ENCODE peak calls at places on chromosomes 12 and 14, in five cellular contexts. M, J, F, E and O are unnamed samples. For H3K36me3 and H3K4me1, the result is how much of the 10 kb centered on the place peaks cover.

GRCh38 chr14:90087433-90087832 is 25.6 kb downstream of the KCNK13 start:
- DNase-seq in M (no peak), J (peak), F (peak), E (no peak), O (peak)

GRCh38 chr14:92702441-92702918 is 45.9 kb downstream of the LGMN start:
- DNase-seq in M (no peak), J (peak), F (no peak), E (no peak), O (no peak)

GRCh38 chr12:117330441-117331113 is 30.8 kb downstream of the NOS1 start:
- DNase-seq in M (no peak), J (no peak), F (no peak), E (no peak), O (no peak)

GRCh38 chr12:3225154-3225795 is 148.1 kb downstream of the TSPAN9 start:
- DNase-seq in M (no peak), J (no peak), F (no peak), E (no peak), O (peak)

GRCh38 chr12:71007736-71008449 is 87.4 kb upstream of the PTPRR start:
- DNase-seq in M (no peak), J (no peak), F (no peak), E (no peak), O (no peak)

GRCh38 chr12:29783773-29784666 is at the start of gene TMTC1:
- DNase-seq in M (peak), J (peak), F (peak), E (peak), O (peak)

GRCh38 chr14:63180017-63180416 is 24.2 kb upstream of the RHOJ start:
- DNase-seq in M (no peak), J (no peak), F (no peak), E (peak), O (peak)

GRCh38 chr12:7934560-7935463 is 1.2 kb downstream of the SLC2A3 start:
- DNase-seq in M (no peak), J (no peak), F (no peak), E (no peak), O (no peak)

GRCh38 chr12:38886064-38886463 is 19.3 kb downstream of the CPNE8 start:
- DNase-seq in M (peak), J (peak), F (no peak), E (no peak), O (no peak)

GRCh38 chr12:77364400-77364799 is 299.0 kb upstream of the E2F7 start:
- DNase-seq in M (no peak), J (no peak), F (no peak), E (no peak), O (no peak)

GRCh38 chr12:109255377-109255776 is 53.7 kb downstream of the FOXN4 start:
- DNase-seq in M (no peak), J (no peak), F (no peak), E (no peak), O (no peak)

GRCh38 chr12:68154768-68155167 is 4.8 kb downstream of the IFNG start:
- DNase-seq in M (no peak), J (no peak), F (no peak), E (no peak), O (no peak)

DNA sequence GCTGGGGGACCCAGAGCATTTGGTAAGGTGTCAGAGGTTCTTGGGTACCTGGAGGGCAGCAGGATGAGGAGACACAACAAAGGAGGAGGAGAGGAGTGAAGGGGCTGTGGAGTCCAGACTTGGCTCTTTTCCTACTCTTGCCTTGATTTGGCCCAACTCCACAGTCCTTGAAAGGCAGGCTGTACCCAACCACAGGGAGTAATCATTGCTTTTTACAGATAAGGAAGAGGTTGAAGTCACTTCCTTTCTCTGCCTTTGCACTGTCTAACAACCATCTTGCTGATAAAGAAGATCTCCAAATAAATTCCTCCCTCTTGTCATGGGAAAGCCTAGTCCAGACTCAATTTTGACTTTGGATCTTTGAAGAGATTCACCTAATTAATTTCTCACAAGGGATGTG is 226.8 kb upstream of the HMGA2 start:
- DNase-seq in M (no peak), J (no peak), F (no peak), E (no peak), O (no peak)
- H3K36me3 ChIP-seq in M (under half), J (under half), F (under half), E (under half), O (under half)

DNA sequence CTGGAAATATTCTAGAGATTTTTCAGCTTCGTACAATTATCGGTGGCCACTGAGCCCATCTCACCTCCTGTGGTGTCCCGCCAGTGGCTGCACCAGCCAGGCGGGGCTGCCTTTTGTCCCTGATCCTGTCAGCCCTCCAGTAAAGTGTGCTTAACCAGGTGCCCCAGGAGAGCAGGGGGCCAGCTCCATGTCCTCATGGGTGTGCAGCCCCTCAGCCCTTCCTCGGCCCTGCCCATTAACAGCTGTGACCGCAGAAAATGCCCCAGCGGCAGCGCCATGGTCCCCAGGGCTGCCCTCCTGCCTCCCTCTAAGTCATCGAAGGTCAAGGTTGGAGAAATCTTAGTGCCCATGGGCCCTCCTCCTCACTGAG is 188.5 kb downstream of the ZFP36L1 start:
- DNase-seq in M (no peak), J (no peak), F (no peak), E (no peak), O (no peak)
- H3K4me1 ChIP-seq in M (half or more), J (under half), F (half or more), E (under half), O (under half)

GRCh38 chr12:6195665-6196535 is 4.3 kb upstream of the CD9 start:
- DNase-seq in M (peak), J (peak), F (peak), E (peak), O (peak)
- TF ChIP-seq POLR2A in M (no peak), J (no peak), F (no peak), E (no peak), O (no peak)

DNA sequence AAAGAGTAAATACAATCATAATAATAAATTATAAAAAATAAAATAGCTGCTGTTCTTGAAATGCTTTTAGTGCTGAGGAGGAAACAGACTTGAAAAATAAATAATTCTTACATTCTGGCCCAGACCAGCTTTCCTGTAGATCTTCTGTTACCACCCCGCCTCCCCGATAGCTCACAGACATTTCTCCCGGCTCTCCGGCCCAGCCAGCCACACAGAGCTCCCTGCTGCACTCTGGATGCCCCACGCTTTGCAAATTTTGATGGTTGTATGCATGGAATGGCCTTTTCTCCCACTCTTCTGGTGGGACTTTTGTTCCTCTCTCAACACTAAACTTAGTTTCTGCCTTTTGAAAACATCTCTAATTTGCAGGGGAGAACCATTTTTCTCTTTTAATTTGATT is 249.3 kb downstream of the ATP23 start:
- DNase-seq in M (no peak), J (no peak), F (no peak), E (no peak), O (no peak)
- H3K36me3 ChIP-seq in M (under half), J (under half), F (under half), E (under half), O (under half)

GRCh38 chr12:6199531-6200265 is 502 bp upstream of the CD9 start:
- DNase-seq in M (no peak), J (peak), F (no peak), E (peak), O (peak)
- H3K4me1 ChIP-seq in M (half or more), J (under half), F (half or more), E (under half), O (under half)

DNA sequence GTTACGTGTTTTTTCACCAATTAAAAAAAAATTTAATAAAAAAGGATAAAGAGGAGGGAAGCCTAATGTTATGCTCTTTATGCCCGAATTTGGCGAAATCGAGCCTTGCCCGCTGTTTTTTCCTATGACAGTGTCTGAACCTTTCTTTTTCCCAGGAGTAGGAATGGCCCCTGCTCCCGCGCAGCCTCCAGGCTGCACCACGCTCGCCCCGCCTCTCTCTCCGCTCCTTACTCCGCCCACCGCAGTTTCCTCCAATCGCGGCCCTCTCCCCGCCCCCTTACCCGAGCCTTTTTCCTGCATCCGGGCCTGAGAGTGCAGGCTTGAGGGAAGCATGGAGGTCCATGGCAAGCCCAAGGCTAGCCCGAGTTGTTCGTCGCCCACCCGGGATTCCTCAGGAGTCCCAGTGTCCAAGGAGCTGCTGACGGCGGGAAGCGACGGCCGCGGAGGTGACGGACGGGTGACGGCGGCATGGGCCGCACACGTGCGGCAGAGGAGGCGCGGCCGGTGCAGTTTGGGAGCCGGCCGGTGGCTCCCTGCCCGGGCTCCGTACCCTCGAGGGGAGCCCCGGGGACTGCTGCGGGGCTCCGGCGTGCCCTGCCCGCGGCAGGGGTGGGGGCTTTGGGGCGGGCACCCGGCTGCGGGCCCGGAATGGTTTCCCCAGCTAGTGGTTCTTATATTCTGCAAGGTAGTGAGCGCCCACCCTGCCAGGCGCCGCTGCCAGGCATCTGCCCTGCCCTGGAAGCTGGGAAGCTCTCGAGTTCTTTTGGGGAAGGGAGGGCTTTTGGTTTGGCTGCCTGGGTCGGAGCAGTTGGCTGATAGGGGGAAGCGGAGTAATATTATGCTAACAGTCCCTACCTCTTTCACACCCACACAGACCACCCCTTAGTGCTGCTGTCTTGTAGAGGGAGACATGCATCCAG is at the start of gene NOPCHAP1:
- DNase-seq in M (peak), J (peak), F (peak), E (peak), O (peak)
- TF ChIP-seq POLR2A in M (no peak), J (no peak), F (peak), E (peak), O (no peak)

GRCh38 chr12:57720606-57721595 is 17.6 kb downstream of the AGAP2 start:
- DNase-seq in M (no peak), J (no peak), F (no peak), E (no peak), O (no peak)
- H3K36me3 ChIP-seq in M (half or more), J (half or more), F (half or more), E (under half), O (half or more)

GRCh38 chr14:72611956-72612500 is 281.9 kb downstream of the DPF3 start:
- DNase-seq in M (no peak), J (no peak), F (no peak), E (no peak), O (no peak)
- H3K4me1 ChIP-seq in M (under half), J (under half), F (under half), E (under half), O (under half)

DNA sequence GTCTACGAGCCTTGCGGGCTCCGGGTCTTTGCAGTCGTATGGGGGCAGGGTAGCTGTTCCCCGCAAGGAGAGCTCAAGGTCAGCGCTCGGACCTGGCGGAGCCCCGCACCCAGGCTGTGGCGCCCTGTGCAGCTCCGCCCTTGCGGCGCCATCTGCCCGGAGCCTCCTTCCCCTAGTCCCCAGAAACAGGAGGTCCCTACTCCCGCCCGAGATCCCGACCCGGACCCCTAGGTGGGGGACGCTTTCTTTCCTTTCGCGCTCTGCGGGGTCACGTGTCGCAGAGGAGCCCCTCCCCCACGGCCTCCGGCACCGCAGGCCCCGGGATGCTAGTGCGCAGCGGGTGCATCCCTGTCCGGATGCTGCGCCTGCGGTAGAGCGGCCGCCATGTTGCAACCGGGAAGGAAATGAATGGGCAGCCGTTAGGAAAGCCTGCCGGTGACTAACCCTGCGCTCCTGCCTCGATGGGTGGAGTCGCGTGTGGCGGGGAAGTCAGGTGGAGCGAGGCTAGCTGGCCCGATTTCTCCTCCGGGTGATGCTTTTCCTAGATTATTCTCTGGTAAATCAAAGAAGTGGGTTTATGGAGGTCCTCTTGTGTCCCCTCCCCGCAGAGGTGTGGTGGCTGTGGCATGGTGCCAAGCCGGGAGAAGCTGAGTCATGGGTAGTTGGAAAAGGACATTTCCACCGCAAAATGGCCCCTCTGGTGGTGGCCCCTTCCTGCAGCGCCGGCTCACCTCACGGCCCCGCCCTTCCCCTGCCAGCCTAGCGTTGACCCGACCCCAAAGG is 788 bp downstream of the GAPDH start:
- DNase-seq in M (peak), J (peak), F (peak), E (peak), O (peak)
- TF ChIP-seq POLR2A in M (no peak), J (peak), F (no peak), E (no peak), O (no peak)

DNA sequence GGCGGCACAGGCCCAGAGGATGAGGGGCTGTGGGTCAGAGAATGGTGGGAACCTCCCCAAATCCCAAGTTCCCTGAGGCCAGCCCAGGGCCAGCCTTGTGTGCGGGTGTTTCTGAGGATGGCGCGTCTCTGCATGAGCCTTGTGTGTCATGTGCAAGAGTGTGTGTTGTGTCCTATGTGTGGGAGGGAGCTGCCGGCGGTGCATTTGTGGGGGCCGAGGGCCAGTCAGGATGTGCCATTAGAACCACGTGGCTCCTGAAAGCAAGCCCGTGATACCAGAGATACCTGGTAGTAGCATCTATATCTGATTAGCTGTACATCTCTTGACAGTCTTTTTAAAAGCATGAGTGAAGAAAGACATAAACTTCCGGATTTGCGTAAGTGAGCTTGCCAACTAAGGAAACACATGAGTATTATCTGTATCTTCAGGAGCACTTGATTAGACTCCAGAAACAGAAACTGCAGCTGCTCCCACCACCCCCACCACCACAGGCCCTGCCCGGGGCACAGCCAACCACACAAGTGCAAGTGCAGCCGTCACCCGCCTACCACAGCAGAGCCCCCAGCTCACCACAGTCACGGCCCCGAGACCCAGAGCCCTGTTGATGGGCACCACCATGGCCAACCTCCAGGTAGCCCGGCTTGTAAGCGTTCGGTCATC is 19.2 kb downstream of the DDX51 start:
- DNase-seq in M (no peak), J (no peak), F (no peak), E (no peak), O (no peak)
- H3K36me3 ChIP-seq in M (half or more), J (half or more), F (half or more), E (under half), O (half or more)